ENCODE peak calls at places on chromosomes 16 and 17, in four cellular contexts. M, B, W and D are unnamed samples.

GRCh38 chr17:29683481-29683880 is 60.8 kb upstream of the CORO6 start:
- DNase-seq in M (no peak), B (no peak), W (no peak), D (no peak)

GRCh38 chr17:179721-180379 is 1.6 kb downstream of the DOC2B start:
- DNase-seq in M (no peak), B (no peak), W (no peak), D (no peak)

GRCh38 chr17:28760987-28761562 is 17.3 kb downstream of the TRAF4 start:
- DNase-seq in M (no peak), B (no peak), W (peak), D (no peak)

GRCh38 chr17:80086081-80086480 is 15.3 kb upstream of the GAA start:
- DNase-seq in M (no peak), B (no peak), W (no peak), D (no peak)

GRCh38 chr16:2924901-2925820 is 13.4 kb downstream of the FLYWCH1 start:
- DNase-seq in M (no peak), B (no peak), W (no peak), D (no peak)

GRCh38 chr16:65817799-65818198 is 548.7 kb upstream of the CDH5 start:
- DNase-seq in M (no peak), B (no peak), W (no peak), D (no peak)

GRCh38 chr17:345992-346785 is 6.4 kb downstream of the RPH3AL start:
- DNase-seq in M (no peak), B (no peak), W (no peak), D (no peak)

GRCh38 chr16:67843343-67843765 is 1.2 kb downstream of the THAP11 start:
- DNase-seq in M (no peak), B (no peak), W (no peak), D (no peak)

GRCh38 chr17:76207670-76208069 is 32.6 kb downstream of the RNF157 start:
- DNase-seq in M (no peak), B (no peak), W (no peak), D (no peak)

GRCh38 chr17:33012522-33013033 is 20.9 kb downstream of the SPACA3 start:
- DNase-seq in M (no peak), B (no peak), W (peak), D (no peak)

GRCh38 chr17:43669971-43670644 is 8.4 kb upstream of the MEOX1 start:
- DNase-seq in M (no peak), B (no peak), W (peak), D (no peak)

GRCh38 chr17:80887639-80888175 is 103.9 kb upstream of the CHMP6 start:
- DNase-seq in M (no peak), B (no peak), W (no peak), D (no peak)

GRCh38 chr17:51947160-51947559 is 211.4 kb downstream of the CA10 start:
- DNase-seq in M (no peak), B (no peak), W (no peak), D (no peak)

DNA sequence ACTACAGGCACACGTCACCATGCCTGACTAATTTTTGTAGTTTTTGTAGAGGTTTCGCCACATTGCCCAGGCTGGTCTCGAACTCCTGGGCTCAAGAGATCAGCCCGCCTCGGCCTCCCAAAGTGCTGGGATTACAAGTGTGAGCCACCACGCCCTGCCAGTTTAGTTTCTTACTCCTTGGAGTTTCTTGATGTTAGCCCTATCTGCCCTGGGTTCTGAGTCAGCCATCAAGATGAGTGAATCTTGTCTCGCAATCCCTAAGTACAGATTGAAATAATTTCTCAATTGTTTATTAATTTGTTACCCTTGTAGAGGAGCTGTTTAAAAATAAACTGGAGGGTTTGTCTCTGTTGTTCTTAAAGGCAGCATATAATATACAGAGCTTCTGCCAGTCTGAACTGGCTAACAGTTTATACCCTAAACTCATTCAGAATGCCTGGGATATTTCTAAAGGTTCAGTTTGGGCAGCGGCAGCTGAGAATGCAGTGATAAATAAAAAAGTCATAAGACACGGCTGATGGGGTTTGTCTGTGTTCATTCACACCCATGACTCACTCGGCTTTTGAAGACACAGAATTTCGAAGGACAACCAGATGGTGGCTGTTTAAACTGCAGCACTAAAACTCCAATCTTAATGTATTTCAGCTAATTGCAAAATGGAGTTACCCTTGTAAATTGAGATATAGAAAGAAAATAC is 39.6 kb downstream of the GPRC5B start:
- DNase-seq in M (no peak), B (no peak), W (peak), D (no peak)
- H3K27ac ChIP-seq in M (no peak), B (no peak), W (peak), D (no peak)

GRCh38 chr17:19311421-19312215 is 50.9 kb downstream of the B9D1 start:
- DNase-seq in M (no peak), B (no peak), W (peak), D (no peak)
- H3K27ac ChIP-seq in M (no peak), B (no peak), W (peak), D (peak)

GRCh38 chr17:19410101-19410500 is 931 bp upstream of the RNF112 start:
- DNase-seq in M (no peak), B (no peak), W (no peak), D (no peak)

GRCh38 chr17:19412510-19412909 is 1.5 kb downstream of the RNF112 start:
- DNase-seq in M (no peak), B (no peak), W (no peak), D (no peak)

GRCh38 chr17:19411641-19412040 is 609 bp downstream of the RNF112 start:
- DNase-seq in M (no peak), B (no peak), W (no peak), D (no peak)

GRCh38 chr17:19409509-19409908 is 1.5 kb upstream of the RNF112 start:
- DNase-seq in M (no peak), B (no peak), W (peak), D (no peak)

DNA sequence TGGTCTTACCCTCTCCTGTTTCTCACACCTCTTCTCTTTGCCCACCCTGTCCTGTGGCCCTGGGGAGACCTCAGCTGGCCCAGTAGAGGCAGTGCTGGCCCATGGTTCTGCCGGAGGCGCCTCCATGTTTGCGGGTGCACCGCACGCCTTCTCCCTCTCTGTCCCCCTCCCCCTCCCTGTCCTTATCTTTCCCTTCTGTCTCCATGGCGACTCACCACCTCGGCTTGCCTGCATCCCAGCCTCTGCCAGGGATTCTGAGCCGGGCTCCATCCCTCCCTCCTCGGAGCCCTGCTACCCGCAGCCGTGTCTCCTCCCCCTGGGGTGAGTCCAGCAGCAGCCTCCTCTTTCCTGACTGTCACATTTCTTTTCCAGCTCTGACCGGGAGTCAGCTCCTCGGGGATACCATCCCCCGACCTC is at the start of gene RNF112:
- DNase-seq in M (no peak), B (no peak), W (peak), D (peak)
- H3K27ac ChIP-seq in M (peak), B (no peak), W (no peak), D (peak)

GRCh38 chr17:81903415-81903831 is 1.4 kb downstream of the NPB start:
- DNase-seq in M (no peak), B (no peak), W (no peak), D (no peak)

GRCh38 chr17:81903896-81904599 is 2.0 kb downstream of the NPB start:
- DNase-seq in M (no peak), B (no peak), W (no peak), D (no peak)

GRCh38 chr17:81902023-81902652 is at the start of gene NPB:
- DNase-seq in M (no peak), B (no peak), W (no peak), D (peak)

GRCh38 chr17:81901167-81902022 is 643 bp upstream of the NPB start:
- DNase-seq in M (no peak), B (no peak), W (no peak), D (no peak)

DNA sequence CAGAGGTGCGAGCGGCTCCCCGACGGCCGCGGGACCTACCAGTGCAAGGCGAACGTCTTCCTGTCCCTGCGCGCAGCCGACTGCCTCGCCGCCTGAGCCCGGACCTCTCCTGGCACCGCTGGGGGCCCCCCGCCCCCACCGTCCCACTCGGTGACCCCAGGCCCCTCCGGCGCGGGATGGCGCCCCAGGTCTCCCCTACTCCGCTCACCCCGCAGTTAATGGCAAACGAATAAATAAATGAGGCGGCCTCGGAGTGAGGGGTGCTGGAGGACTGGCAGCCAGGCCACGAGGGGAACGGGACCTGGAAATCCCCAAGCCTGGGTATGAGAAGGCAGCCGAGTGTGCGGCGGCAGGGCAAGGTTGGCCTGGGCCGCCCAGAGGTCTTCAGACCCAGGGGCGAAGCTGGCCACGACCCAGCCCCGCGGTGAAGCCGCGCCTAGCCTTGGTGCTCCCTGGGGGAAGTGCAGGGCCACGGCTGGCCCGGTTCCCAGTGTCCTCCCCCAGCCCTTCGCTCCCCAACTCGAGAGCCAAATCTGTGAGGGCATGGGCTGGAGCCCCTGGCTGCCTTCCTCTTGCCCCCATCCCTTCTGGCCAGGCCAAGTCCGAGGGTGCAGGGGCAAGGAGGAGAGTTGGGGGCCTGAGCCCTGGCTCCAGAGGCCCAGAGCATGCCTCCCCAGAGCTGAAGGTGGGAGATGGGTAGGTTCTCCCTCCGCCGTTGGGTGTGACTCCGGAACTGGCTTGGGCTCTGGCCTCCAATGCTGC is 796 bp downstream of the NPB start:
- DNase-seq in M (no peak), B (no peak), W (no peak), D (no peak)
- H3K27ac ChIP-seq in M (peak), B (no peak), W (no peak), D (peak)

DNA sequence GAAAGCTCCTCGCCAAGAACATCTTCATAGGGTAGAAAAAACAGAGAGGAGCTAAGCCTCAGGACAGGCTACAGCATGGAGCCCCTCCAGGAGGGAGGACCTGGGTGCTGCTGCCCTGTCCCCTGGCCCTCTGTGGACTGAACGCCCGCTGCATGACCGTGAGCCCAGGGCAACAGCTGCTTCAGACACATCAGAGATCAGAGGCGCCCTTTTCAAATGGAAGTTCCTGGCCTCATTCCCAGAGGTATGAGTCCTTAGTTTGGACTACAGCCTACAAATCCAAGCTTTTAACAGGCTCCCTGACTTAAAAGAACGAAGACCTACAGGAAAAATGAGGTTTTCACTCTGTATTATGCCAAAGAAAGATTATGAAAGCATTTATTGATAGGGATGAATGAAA is 48.5 kb downstream of the ZNF18 start:
- DNase-seq in M (no peak), B (no peak), W (peak), D (peak)
- H3K27ac ChIP-seq in M (no peak), B (no peak), W (no peak), D (no peak)